ENCODE peak calls at places on chromosomes 3 and 15, in eight cellular contexts. I, B, T, X, C, J, M and L are unnamed samples.

GRCh38 chr3:59317386-59317785 is 267.6 kb upstream of the CFAP20DC start:
- DNase-seq in T (no peak), M (no peak), C (no peak), B (no peak), J (no peak), X (no peak), I (no peak), L (no peak)

GRCh38 chr3:109902549-109902948 is 565.2 kb upstream of the DPPA4 start:
- DNase-seq in C (no peak), T (no peak), J (no peak), B (no peak), X (no peak), M (no peak), I (no peak), L (no peak)

GRCh38 chr15:75455982-75456531 is 4.6 kb upstream of the SIN3A start:
- DNase-seq in J (no peak), T (peak; percentile 68), I (peak; percentile 81), M (peak; percentile 38), C (peak; percentile 72), X (peak; percentile 43), B (peak; percentile 58), L (peak; percentile 64)

GRCh38 chr3:189457201-189457607 is 174.0 kb upstream of the TP63 start:
- DNase-seq in J (no peak), M (no peak), T (no peak), B (no peak), C (no peak), X (no peak), I (no peak), L (no peak)

GRCh38 chr3:23740517-23741402 is 65.0 kb upstream of the UBE2E1 start:
- DNase-seq in M (no peak), B (no peak), T (no peak), J (peak; percentile 50), I (peak; percentile 71), X (peak; percentile 65), C (peak; percentile 51), L (peak; percentile 62)

GRCh38 chr3:17555525-17555924 is 186.9 kb downstream of the TBC1D5 start:
- DNase-seq in I (no peak), X (no peak), C (no peak), T (peak; percentile 14), B (no peak), J (no peak), M (no peak), L (no peak)

GRCh38 chr3:197028711-197029510 is 706 bp downstream of the MELTF start:
- DNase-seq in M (no peak), C (peak; percentile 40), J (peak; percentile 53), X (no peak), I (peak; percentile 63), T (no peak), B (no peak), L (no peak)

GRCh38 chr3:167394003-167394402 is 13.9 kb upstream of the ZBBX start:
- DNase-seq in M (no peak), X (no peak), B (no peak), J (no peak), T (no peak), C (peak; percentile 4), I (no peak), L (no peak)

GRCh38 chr3:89697321-89697916 is 590.0 kb downstream of the EPHA3 start:
- DNase-seq in C (no peak), M (no peak), X (no peak), T (no peak), I (no peak), J (no peak), B (no peak), L (no peak)

GRCh38 chr3:180744226-180744625 is 64.9 kb upstream of the CCDC39 start:
- DNase-seq in M (peak; percentile 47), B (no peak), I (no peak), J (no peak), X (no peak), C (no peak), T (no peak), L (no peak)

GRCh38 chr3:70981252-70981933 is 602.1 kb downstream of the FOXP1 start:
- DNase-seq in I (no peak), C (no peak), J (no peak), T (no peak), B (no peak), M (peak; percentile 66), X (no peak), L (no peak)
- H3K4me3 ChIP-seq in I (no peak overlapping the region), C (no peak overlapping the region), J (no peak overlapping the region), T (no peak overlapping the region), B (no peak overlapping the region), M (no peak overlapping the region), X (peak overlapping the region; percentile 6), L (no peak overlapping the region)

DNA sequence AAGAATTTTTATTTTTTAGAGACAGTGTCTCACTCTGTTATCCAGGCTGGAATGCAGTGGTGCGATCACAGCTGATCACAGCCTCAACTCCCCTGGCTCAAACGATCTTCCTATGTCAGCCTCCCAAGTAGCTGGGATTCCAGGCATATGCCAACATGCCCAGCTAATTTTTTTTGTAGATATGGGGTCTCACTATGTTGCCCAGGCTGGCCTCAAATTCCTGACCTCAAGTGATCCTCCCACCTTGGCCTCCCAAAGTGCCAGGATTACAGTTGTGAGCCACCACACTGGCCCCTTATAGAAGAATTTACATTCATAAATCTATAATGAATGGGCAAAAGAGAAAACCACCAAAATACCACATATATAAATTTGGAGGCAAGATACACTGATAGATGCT is 15.2 kb downstream of the SENP7 start:
- DNase-seq in X (no peak), B (no peak), T (no peak), M (no peak), J (no peak), C (no peak), I (no peak), L (no peak)
- H3K4me1 ChIP-seq in X (no peaks in the 10 kb centered on the region), B (no peaks in the 10 kb centered on the region), T (no peaks in the 10 kb centered on the region), M (no peaks in the 10 kb centered on the region), J (no peaks in the 10 kb centered on the region), C (no peaks in the 10 kb centered on the region), I (no peaks in the 10 kb centered on the region), L (no peaks in the 10 kb centered on the region)

GRCh38 chr15:60480149-60480548 is 1.2 kb upstream of the ICE2 start:
- DNase-seq in T (no peak), B (no peak), I (no peak), C (no peak), M (no peak), J (no peak), X (peak; percentile 32), L (no peak)

GRCh38 chr15:60479361-60479684 is 381 bp upstream of the ICE2 start:
- DNase-seq in M (no peak), J (no peak), I (no peak), C (no peak), T (no peak), B (no peak), X (no peak), L (no peak)

GRCh38 chr15:60478633-60479360 is at the start of gene ICE2:
- DNase-seq in J (peak; percentile 98), T (peak; percentile 94), B (peak; percentile 96), X (peak; percentile 97), M (peak; percentile 87), C (peak; percentile 95), I (peak; percentile 97), L (peak; percentile 98)

GRCh38 chr15:60480888-60481287 is 1.9 kb upstream of the ICE2 start:
- DNase-seq in I (no peak), X (no peak), C (no peak), J (no peak), B (no peak), M (no peak), T (no peak), L (no peak)

DNA sequence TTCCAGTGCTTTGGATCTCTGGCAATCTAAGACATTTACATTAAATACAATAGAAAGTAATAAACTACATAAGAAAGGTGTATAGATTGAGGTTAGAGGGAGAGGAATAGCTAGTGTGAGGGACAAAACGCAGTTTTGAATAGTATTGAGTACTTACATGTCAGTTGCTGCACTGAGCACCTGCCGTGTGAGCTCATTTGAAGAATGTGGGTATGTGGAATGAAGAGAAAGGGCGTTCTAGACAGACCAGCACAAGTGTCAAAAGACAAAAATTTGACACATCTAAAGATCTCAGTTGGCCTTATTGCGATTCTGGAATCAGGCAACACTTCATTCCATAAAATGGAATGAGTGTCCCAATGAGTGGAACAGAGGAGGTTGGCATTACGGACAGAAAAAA is 769 bp upstream of the ICE2 start:
- DNase-seq in M (no peak), T (no peak), X (peak; percentile 47), B (no peak), J (no peak), I (no peak), C (peak; percentile 10), L (no peak)
- H3K4me3 ChIP-seq in M (no peak overlapping the region), T (no peak overlapping the region), X (peak overlapping the region; percentile 77), B (peak overlapping the region; percentile 50), J (no peak overlapping the region), I (peak overlapping the region; percentile 74), C (peak overlapping the region; percentile 77), L (peak overlapping the region; percentile 88)

GRCh38 chr3:187744169-187745151 is 808 bp downstream of the BCL6 start:
- DNase-seq in T (peak; percentile 49), B (peak; percentile 60), X (peak; percentile 31), M (no peak), C (peak; percentile 59), J (peak; percentile 82), I (peak; percentile 77), L (peak; percentile 85)

GRCh38 chr3:187747506-187747905 is 2.2 kb upstream of the BCL6 start:
- DNase-seq in M (no peak), J (no peak), X (no peak), T (no peak), B (no peak), C (peak; percentile 43), I (no peak), L (no peak)

GRCh38 chr3:187745201-187746058 is at the start of gene BCL6:
- DNase-seq in C (peak; percentile 98), T (peak; percentile 99), X (peak; percentile 99), M (peak; percentile 99), J (peak; percentile 98), B (peak; percentile 95), I (peak; percentile 96), L (peak; percentile 95)

GRCh38 chr3:187746479-187747335 is 1.4 kb upstream of the BCL6 start:
- DNase-seq in C (peak; percentile 68), X (no peak), M (no peak), I (no peak), B (peak; percentile 65), J (no peak), T (peak; percentile 49), L (no peak)

DNA sequence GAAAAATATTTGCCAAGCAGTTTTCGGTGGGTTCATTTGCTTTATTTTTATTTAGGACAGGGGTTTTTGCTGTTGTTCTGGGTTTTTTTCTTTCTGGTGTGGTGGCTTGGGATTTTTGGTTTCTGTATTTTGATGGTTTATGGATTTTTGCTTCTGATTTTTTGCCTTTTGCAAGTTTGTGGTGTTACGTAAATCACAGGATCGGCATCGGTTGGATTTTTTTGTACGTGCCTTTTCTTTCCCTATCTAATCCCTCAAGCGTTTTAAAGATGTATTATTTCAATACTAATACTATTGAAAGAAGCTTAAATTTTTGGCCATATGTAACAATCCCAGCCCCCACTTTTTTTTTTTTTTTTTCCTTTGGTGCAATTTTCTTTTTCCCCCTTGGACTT is 788 bp upstream of the BCL6 start:
- DNase-seq in M (no peak), X (no peak), C (no peak), I (no peak), B (no peak), J (no peak), T (no peak), L (no peak)
- H3K4me1 ChIP-seq in M (peaks cover 24% of the 10 kb centered on the region), X (peaks cover 3% of the 10 kb centered on the region), C (peaks cover 42% of the 10 kb centered on the region), I (no peaks in the 10 kb centered on the region), B (peaks cover 26% of the 10 kb centered on the region), J (peaks cover 30% of the 10 kb centered on the region), T (peaks cover 4% of the 10 kb centered on the region), L (peaks cover 3% of the 10 kb centered on the region)